ENCODE peak calls at places on chromosomes 6 and 20, in ten cellular contexts. One of them, this sample, is unnamed.

GRCh38 chr6:39189915-39190544 is 39.2 kb downstream of the KCNK5 start:
- DNase-seq in prostate gland: no peak
- DNase-seq in WERI-Rb-1: peak
- DNase-seq in WTC11: peak
- DNase-seq in CD8-positive, alpha-beta T cell: no peak
- DNase-seq in AG09319: no peak
- DNase-seq in neural crest cell: peak
- DNase-seq in breast epithelium: no peak
- DNase-seq in RWPE1: no peak
- DNase-seq in tibial artery: peak
- DNase-seq in this sample: no peak

GRCh38 chr20:7232796-7233195 is 465.3 kb downstream of the BMP2 start:
- DNase-seq in neural crest cell: no peak
- DNase-seq in prostate gland: no peak
- DNase-seq in WTC11: no peak
- DNase-seq in RWPE1: no peak
- DNase-seq in AG09319: no peak
- DNase-seq in breast epithelium: no peak
- DNase-seq in WERI-Rb-1: no peak
- DNase-seq in CD8-positive, alpha-beta T cell: no peak
- DNase-seq in tibial artery: no peak
- DNase-seq in this sample: no peak

GRCh38 chr6:37632989-37633550 is 64.6 kb downstream of the MDGA1 start:
- DNase-seq in CD8-positive, alpha-beta T cell: no peak
- DNase-seq in neural crest cell: no peak
- DNase-seq in breast epithelium: no peak
- DNase-seq in prostate gland: no peak
- DNase-seq in AG09319: no peak
- DNase-seq in WTC11: no peak
- DNase-seq in RWPE1: no peak
- DNase-seq in WERI-Rb-1: no peak
- DNase-seq in tibial artery: no peak
- DNase-seq in this sample: no peak

GRCh38 chr6:100470721-100471120 is 6.0 kb upstream of the SIM1 start:
- DNase-seq in RWPE1: no peak
- DNase-seq in neural crest cell: no peak
- DNase-seq in prostate gland: no peak
- DNase-seq in AG09319: no peak
- DNase-seq in breast epithelium: no peak
- DNase-seq in tibial artery: no peak
- DNase-seq in CD8-positive, alpha-beta T cell: no peak
- DNase-seq in WERI-Rb-1: no peak
- DNase-seq in WTC11: no peak
- DNase-seq in this sample: no peak

GRCh38 chr6:132333639-132334516 is 67.4 kb downstream of the MOXD1 start:
- DNase-seq in prostate gland: no peak
- DNase-seq in tibial artery: peak
- DNase-seq in WERI-Rb-1: no peak
- DNase-seq in WTC11: no peak
- DNase-seq in RWPE1: peak
- DNase-seq in neural crest cell: no peak
- DNase-seq in breast epithelium: no peak
- DNase-seq in CD8-positive, alpha-beta T cell: no peak
- DNase-seq in AG09319: peak
- DNase-seq in this sample: no peak

GRCh38 chr6:121944361-121944760 is 455.1 kb upstream of the HSF2 start:
- DNase-seq in WERI-Rb-1: no peak
- DNase-seq in AG09319: no peak
- DNase-seq in WTC11: no peak
- DNase-seq in neural crest cell: no peak
- DNase-seq in CD8-positive, alpha-beta T cell: no peak
- DNase-seq in breast epithelium: no peak
- DNase-seq in prostate gland: no peak
- DNase-seq in RWPE1: no peak
- DNase-seq in tibial artery: no peak
- DNase-seq in this sample: no peak

GRCh38 chr20:23637282-23638221 is at the start of gene CST3:
- DNase-seq in WTC11: peak
- DNase-seq in RWPE1: peak
- DNase-seq in tibial artery: peak
- DNase-seq in WERI-Rb-1: peak
- DNase-seq in CD8-positive, alpha-beta T cell: no peak
- DNase-seq in neural crest cell: peak
- DNase-seq in AG09319: peak
- DNase-seq in prostate gland: peak
- DNase-seq in breast epithelium: peak
- DNase-seq in this sample: peak

GRCh38 chr6:112234596-112234995 is 19.8 kb downstream of the LAMA4 start:
- DNase-seq in WERI-Rb-1: no peak
- DNase-seq in tibial artery: no peak
- DNase-seq in prostate gland: no peak
- DNase-seq in CD8-positive, alpha-beta T cell: no peak
- DNase-seq in WTC11: no peak
- DNase-seq in AG09319: no peak
- DNase-seq in RWPE1: no peak
- DNase-seq in breast epithelium: no peak
- DNase-seq in neural crest cell: no peak
- DNase-seq in this sample: no peak

DNA sequence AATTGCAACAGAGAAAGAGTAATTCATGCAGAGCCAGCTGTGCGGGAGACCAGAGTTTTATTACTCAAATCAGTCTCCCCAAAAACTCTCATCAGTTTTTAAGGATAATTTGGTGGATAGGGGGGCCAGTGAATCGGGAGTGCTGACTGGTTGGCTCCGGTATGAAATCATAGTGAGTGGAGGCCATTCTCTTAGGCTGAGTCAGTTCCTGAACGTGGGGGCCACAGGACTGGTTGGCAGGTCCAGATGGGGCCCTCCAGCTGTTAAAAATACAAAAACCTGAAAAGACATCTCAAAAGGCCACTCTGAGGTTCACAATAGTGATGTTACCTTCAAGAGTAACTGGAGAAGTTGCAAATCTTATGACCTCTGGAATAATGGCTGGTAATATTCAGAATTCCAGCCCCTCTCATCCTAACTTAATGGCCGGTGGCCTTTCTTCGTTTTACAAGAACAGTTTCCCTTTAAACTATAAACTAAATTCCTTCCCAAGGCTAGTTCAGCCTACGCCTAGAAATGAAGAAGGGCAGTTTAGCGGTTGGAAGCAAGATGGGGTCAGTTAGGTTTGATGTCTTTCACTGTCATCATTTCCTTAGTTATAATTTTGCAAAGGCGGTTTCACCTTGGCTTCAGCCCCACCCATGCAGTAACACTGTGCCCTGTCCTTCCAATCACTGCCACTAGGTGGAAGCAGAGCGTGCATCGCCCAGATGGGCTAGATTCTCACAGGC is 6.8 kb upstream of the MICA start:
- DNase-seq in prostate gland: peak
- DNase-seq in tibial artery: peak
- DNase-seq in CD8-positive, alpha-beta T cell: peak
- DNase-seq in RWPE1: peak
- DNase-seq in breast epithelium: peak
- DNase-seq in neural crest cell: peak
- DNase-seq in WTC11: peak
- DNase-seq in AG09319: peak
- DNase-seq in WERI-Rb-1: peak
- DNase-seq in this sample: no peak
- TF ChIP-seq CTCF in prostate gland: peak
- TF ChIP-seq CTCF in tibial artery: peak
- TF ChIP-seq CTCF in CD8-positive, alpha-beta T cell: peak
- TF ChIP-seq CTCF in RWPE1: peak
- TF ChIP-seq CTCF in breast epithelium: peak
- TF ChIP-seq CTCF in neural crest cell: peak
- TF ChIP-seq CTCF in WTC11: peak
- TF ChIP-seq CTCF in AG09319: peak
- TF ChIP-seq CTCF in WERI-Rb-1: peak
- TF ChIP-seq CTCF in this sample: peak

DNA sequence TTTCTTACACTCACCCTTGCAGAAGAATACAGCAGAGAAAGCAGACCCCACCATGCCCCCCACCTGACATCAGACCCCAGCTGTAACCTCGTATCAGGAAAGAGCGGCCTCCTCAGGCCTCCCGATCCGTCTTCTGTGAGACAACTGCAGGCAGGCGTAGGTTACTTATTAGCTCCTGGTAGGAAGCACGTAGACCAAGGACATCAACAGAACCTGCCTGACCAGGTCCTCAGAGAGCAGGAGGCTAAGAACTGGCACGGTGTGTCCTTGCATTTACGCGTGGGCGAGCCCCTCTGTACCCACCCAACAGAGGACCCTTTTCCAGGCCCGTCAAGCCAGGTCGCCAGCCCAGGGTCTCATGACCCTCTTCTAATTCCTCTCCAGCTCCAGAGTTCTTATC is 51.0 kb downstream of the ABHD12 start:
- DNase-seq in breast epithelium: no peak
- DNase-seq in RWPE1: no peak
- DNase-seq in tibial artery: no peak
- DNase-seq in AG09319: no peak
- DNase-seq in CD8-positive, alpha-beta T cell: no peak
- DNase-seq in WERI-Rb-1: no peak
- DNase-seq in prostate gland: peak
- DNase-seq in neural crest cell: no peak
- DNase-seq in WTC11: no peak
- DNase-seq in this sample: no peak
- TF ChIP-seq CTCF in breast epithelium: no peak
- TF ChIP-seq CTCF in RWPE1: no peak
- TF ChIP-seq CTCF in tibial artery: no peak
- TF ChIP-seq CTCF in AG09319: no peak
- TF ChIP-seq CTCF in CD8-positive, alpha-beta T cell: no peak
- TF ChIP-seq CTCF in WERI-Rb-1: no peak
- TF ChIP-seq CTCF in prostate gland: no peak
- TF ChIP-seq CTCF in neural crest cell: no peak
- TF ChIP-seq CTCF in WTC11: no peak
- TF ChIP-seq CTCF in this sample: no peak

DNA sequence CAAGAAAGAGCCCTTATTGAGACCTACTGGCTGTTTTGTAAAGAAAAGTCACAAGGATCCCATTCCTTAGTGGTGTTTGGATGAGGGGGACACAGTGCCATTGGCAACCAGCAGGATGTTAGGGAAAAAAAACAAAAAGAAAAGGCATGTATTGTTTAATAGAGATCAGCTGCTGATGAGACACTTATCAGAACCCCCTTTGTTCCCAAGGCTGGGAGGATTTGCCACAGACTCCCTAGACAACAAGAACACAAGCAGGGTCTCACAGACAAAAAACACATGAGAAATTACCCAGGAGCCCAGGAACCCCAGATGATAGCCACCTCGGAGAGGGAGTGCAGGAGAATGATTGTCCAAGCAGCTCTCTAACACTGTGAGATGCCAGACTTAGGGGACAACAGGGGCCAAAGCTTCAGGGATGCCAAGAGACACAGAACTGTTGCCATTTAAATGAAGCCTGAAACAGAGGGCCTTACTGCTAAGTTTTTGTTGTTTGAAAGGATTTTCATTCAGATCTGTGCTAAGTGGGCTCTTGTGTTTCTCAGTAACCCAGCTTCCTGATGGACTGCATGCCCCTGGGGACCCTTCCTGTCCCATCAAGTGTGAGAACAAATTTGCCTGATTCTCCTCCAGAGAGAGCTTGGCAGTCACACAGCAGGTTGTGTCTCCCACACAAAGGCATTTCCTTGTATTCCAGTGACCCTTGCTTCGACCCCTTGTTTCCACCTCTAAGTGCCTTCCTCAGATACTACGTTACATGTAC is 48.7 kb upstream of the HEY2 start:
- DNase-seq in WERI-Rb-1: no peak
- DNase-seq in tibial artery: no peak
- DNase-seq in neural crest cell: peak
- DNase-seq in CD8-positive, alpha-beta T cell: no peak
- DNase-seq in RWPE1: no peak
- DNase-seq in prostate gland: no peak
- DNase-seq in WTC11: no peak
- DNase-seq in breast epithelium: no peak
- DNase-seq in AG09319: no peak
- DNase-seq in this sample: no peak
- TF ChIP-seq CTCF in WERI-Rb-1: no peak
- TF ChIP-seq CTCF in tibial artery: no peak
- TF ChIP-seq CTCF in neural crest cell: no peak
- TF ChIP-seq CTCF in CD8-positive, alpha-beta T cell: no peak
- TF ChIP-seq CTCF in RWPE1: no peak
- TF ChIP-seq CTCF in prostate gland: no peak
- TF ChIP-seq CTCF in WTC11: no peak
- TF ChIP-seq CTCF in breast epithelium: no peak
- TF ChIP-seq CTCF in AG09319: no peak
- TF ChIP-seq CTCF in this sample: no peak

GRCh38 chr6:128516514-128516898 is 3.9 kb downstream of the PTPRK start:
- DNase-seq in AG09319: no peak
- DNase-seq in CD8-positive, alpha-beta T cell: no peak
- DNase-seq in neural crest cell: no peak
- DNase-seq in WTC11: no peak
- DNase-seq in tibial artery: no peak
- DNase-seq in WERI-Rb-1: no peak
- DNase-seq in breast epithelium: no peak
- DNase-seq in prostate gland: no peak
- DNase-seq in RWPE1: no peak
- DNase-seq in this sample: no peak
- TF ChIP-seq CTCF in AG09319: peak
- TF ChIP-seq CTCF in CD8-positive, alpha-beta T cell: peak
- TF ChIP-seq CTCF in neural crest cell: peak
- TF ChIP-seq CTCF in WTC11: no peak
- TF ChIP-seq CTCF in tibial artery: peak
- TF ChIP-seq CTCF in WERI-Rb-1: no peak
- TF ChIP-seq CTCF in breast epithelium: no peak
- TF ChIP-seq CTCF in prostate gland: peak
- TF ChIP-seq CTCF in RWPE1: peak
- TF ChIP-seq CTCF in this sample: peak

GRCh38 chr20:32674362-32674789 is 635 bp upstream of the C20orf203 start:
- DNase-seq in WERI-Rb-1: peak
- DNase-seq in breast epithelium: peak
- DNase-seq in prostate gland: peak
- DNase-seq in tibial artery: no peak
- DNase-seq in CD8-positive, alpha-beta T cell: peak
- DNase-seq in RWPE1: peak
- DNase-seq in WTC11: peak
- DNase-seq in AG09319: peak
- DNase-seq in neural crest cell: peak
- DNase-seq in this sample: peak
- TF ChIP-seq CTCF in WERI-Rb-1: peak
- TF ChIP-seq CTCF in breast epithelium: peak
- TF ChIP-seq CTCF in prostate gland: peak
- TF ChIP-seq CTCF in tibial artery: no peak
- TF ChIP-seq CTCF in CD8-positive, alpha-beta T cell: peak
- TF ChIP-seq CTCF in RWPE1: peak
- TF ChIP-seq CTCF in WTC11: peak
- TF ChIP-seq CTCF in AG09319: peak
- TF ChIP-seq CTCF in neural crest cell: peak
- TF ChIP-seq CTCF in this sample: peak

GRCh38 chr6:73062121-73062520 is 163.2 kb downstream of the KHDC1L start:
- DNase-seq in CD8-positive, alpha-beta T cell: no peak
- DNase-seq in WTC11: no peak
- DNase-seq in WERI-Rb-1: no peak
- DNase-seq in tibial artery: no peak
- DNase-seq in prostate gland: no peak
- DNase-seq in AG09319: no peak
- DNase-seq in neural crest cell: no peak
- DNase-seq in breast epithelium: no peak
- DNase-seq in RWPE1: no peak
- DNase-seq in this sample: no peak
- TF ChIP-seq CTCF in CD8-positive, alpha-beta T cell: no peak
- TF ChIP-seq CTCF in WTC11: no peak
- TF ChIP-seq CTCF in WERI-Rb-1: no peak
- TF ChIP-seq CTCF in tibial artery: no peak
- TF ChIP-seq CTCF in prostate gland: no peak
- TF ChIP-seq CTCF in AG09319: no peak
- TF ChIP-seq CTCF in neural crest cell: no peak
- TF ChIP-seq CTCF in breast epithelium: no peak
- TF ChIP-seq CTCF in RWPE1: no peak
- TF ChIP-seq CTCF in this sample: no peak

GRCh38 chr20:400451-401275 is 7.4 kb upstream of the RBCK1 start:
- DNase-seq in WERI-Rb-1: no peak
- DNase-seq in prostate gland: no peak
- DNase-seq in breast epithelium: no peak
- DNase-seq in neural crest cell: no peak
- DNase-seq in tibial artery: no peak
- DNase-seq in RWPE1: peak
- DNase-seq in CD8-positive, alpha-beta T cell: no peak
- DNase-seq in AG09319: no peak
- DNase-seq in WTC11: no peak
- DNase-seq in this sample: no peak
- TF ChIP-seq CTCF in WERI-Rb-1: no peak
- TF ChIP-seq CTCF in prostate gland: no peak
- TF ChIP-seq CTCF in breast epithelium: no peak
- TF ChIP-seq CTCF in neural crest cell: no peak
- TF ChIP-seq CTCF in tibial artery: no peak
- TF ChIP-seq CTCF in RWPE1: no peak
- TF ChIP-seq CTCF in CD8-positive, alpha-beta T cell: no peak
- TF ChIP-seq CTCF in AG09319: no peak
- TF ChIP-seq CTCF in WTC11: no peak
- TF ChIP-seq CTCF in this sample: no peak

This sample was measured in D721Med.